ENCODE peak calls at places on chromosomes 4 and X, in six cellular contexts. O is ACHN, G is AG20443, Y is suprapubic skin, J is activated T-cell treated with anti-CD3 and anti-CD28 coated beads for 4 hours, L is midbrain. P is an unnamed sample.

GRCh38 chr4:53646792-53647191 is 55.5 kb upstream of the LNX1 start:
- DNase-seq in O (no peak), G (no peak), Y (no peak), J (no peak), L (no peak), P (no peak)

GRCh38 chr4:40238700-40239548 is 42.1 kb downstream of the RHOH start:
- DNase-seq in O (no peak), G (no peak), Y (no peak), J (peak; percentile 62), L (no peak), P (peak; percentile 78)

GRCh38 chrX:17039826-17040225 is 93.4 kb downstream of the REPS2 start:
- DNase-seq in O (no peak), G (no peak), Y (no peak), J (no peak), L (no peak), P (no peak)

GRCh38 chr4:2443061-2443730 is 24.4 kb downstream of the CFAP99 start:
- DNase-seq in O (no peak), G (no peak), Y (no peak), J (no peak), L (no peak), P (no peak)

GRCh38 chrX:107718156-107718621 is 57.4 kb downstream of the TSC22D3 start:
- DNase-seq in O (peak; percentile 68), G (peak; percentile 66), Y (peak; percentile 88), J (peak; percentile 51), L (peak; percentile 62), P (peak; percentile 54)

GRCh38 chr4:122224348-122224747 is 72.2 kb downstream of the BLTP1 start:
- DNase-seq in O (no peak), G (peak; percentile 13), Y (no peak), J (peak; percentile 0), L (no peak), P (peak; percentile 10)

GRCh38 chr4:137125011-137125410 is 407.3 kb downstream of the PCDH18 start:
- DNase-seq in O (peak; percentile 37), G (peak; percentile 61), Y (no peak), J (no peak), L (no peak), P (no peak)

GRCh38 chr4:126799971-126800722 is 832.6 kb upstream of the INTU start:
- DNase-seq in O (no peak), G (no peak), Y (no peak), J (no peak), L (no peak), P (no peak)

GRCh38 chr4:45423876-45424275 is 697.5 kb upstream of the GNPDA2 start:
- DNase-seq in O (no peak), G (no peak), Y (no peak), J (no peak), L (no peak), P (no peak)

GRCh38 chrX:107857815-107858214 is 32.1 kb downstream of the MID2 start:
- DNase-seq in O (no peak), G (no peak), Y (no peak), J (no peak), L (no peak), P (no peak)

P was measured in activated CD4-positive, alpha-beta T cell treated with anti-CD3 and anti-CD28 coated beads for 4 hours.